ENCODE peak calls at places on chromosomes 16 and 17, in nine cellular contexts. E is stimulated activated CD4-positive, alpha-beta T cell treated with anti-CD3 and anti-CD28 coated beads, Interleukin-2, amount 100 ng/mL, for 48 hours; W is CD4-positive, CD25-positive, alpha-beta regulatory T cell; K is AG04450; R is A172; S is glutamatergic neuron; X is Calu3; F is kidney; T is GM18507. A is an unnamed sample.

GRCh38 chr16:81928975-81929374 is 82.3 kb downstream of the SDR42E1 start:
- DNase-seq in E (peak), W (peak), K (no peak), R (no peak), S (no peak), X (peak), F (no peak), T (no peak), A (peak)

GRCh38 chr16:86635181-86635580 is 56.8 kb downstream of the FOXL1 start:
- DNase-seq in E (no peak), W (no peak), K (no peak), R (no peak), S (no peak), X (no peak), F (no peak), T (no peak), A (no peak)

GRCh38 chr16:77991701-77992100 is 30.6 kb upstream of the CLEC3A start:
- DNase-seq in E (no peak), W (no peak), K (no peak), R (no peak), S (no peak), X (no peak), F (no peak), T (no peak), A (peak)

GRCh38 chr17:45857977-45858708 is 13.5 kb downstream of the SPPL2C start:
- DNase-seq in E (no peak), W (no peak), K (no peak), R (peak), S (no peak), X (peak), F (no peak), T (no peak), A (peak)

GRCh38 chr17:5097101-5097834 is 14.4 kb downstream of the ZNF232 start:
- DNase-seq in E (no peak), W (peak), K (no peak), R (no peak), S (peak), X (no peak), F (peak), T (no peak), A (no peak)

GRCh38 chr17:65389956-65390355 is 171.5 kb downstream of the AXIN2 start:
- DNase-seq in E (no peak), W (no peak), K (no peak), R (peak), S (no peak), X (no peak), F (no peak), T (no peak), A (peak)

GRCh38 chr16:17068524-17068923 is 402.2 kb downstream of the XYLT1 start:
- DNase-seq in E (no peak), W (no peak), K (no peak), R (no peak), S (no peak), X (no peak), F (no peak), T (no peak), A (no peak)

GRCh38 chr17:27546624-27547300 is 84.2 kb upstream of the LGALS9 start:
- DNase-seq in E (no peak), W (no peak), K (no peak), R (peak), S (no peak), X (no peak), F (no peak), T (no peak), A (peak)

GRCh38 chr17:79612468-79613194 is 1.8 kb upstream of the RBFOX3 start:
- DNase-seq in E (peak), W (peak), K (no peak), R (peak), S (peak), X (peak), F (no peak), T (peak), A (peak)

GRCh38 chr17:34360571-34360970 is 2.5 kb downstream of the CCL1 start:
- DNase-seq in E (no peak), W (no peak), K (no peak), R (no peak), S (no peak), X (no peak), F (no peak), T (no peak), A (no peak)

A was measured in MCF 10A.